ENCODE peak calls at places on chromosomes 6 and 20, in ten cellular contexts. B is effector CD4-positive, alpha-beta T cell; K is WTC11; E is dermis microvascular lymphatic vessel endothelial cell; C is Panc1; R is OCI-LY7; Q is T follicular helper cell; T is heart right ventricle; X is stimulated activated CD4-positive, alpha-beta T cell treated with anti-CD3 and anti-CD28 coated beads, Interleukin-12 subunit alpha, Interleukin-12 subunit beta, amount 100 ng/mL, for 4 hours; I is left ventricle myocardium inferior. U is an unnamed sample.
A peak's percentile ranks its signal among the peaks of the same experiment; 100 is the strongest.

GRCh38 chr20:61719691-61720347 is 345.9 kb downstream of the TAF4 start:
- DNase-seq in Q (no peak), C (no peak), E (no peak), B (peak; percentile 13), T (no peak), K (no peak), X (peak; percentile 12), R (no peak), I (no peak), U (no peak)

GRCh38 chr20:49583669-49584417 is 15.9 kb upstream of the PTGIS start:
- DNase-seq in E (no peak), Q (no peak), R (no peak), I (peak; percentile 85), C (peak; percentile 13), T (peak; percentile 73), X (no peak), K (no peak), B (no peak), U (peak; percentile 81)

GRCh38 chr20:19907326-19908056 is 109.7 kb upstream of the NAA20 start:
- DNase-seq in I (peak; percentile 67), E (no peak), C (no peak), X (no peak), R (no peak), K (no peak), T (peak; percentile 65), B (no peak), Q (no peak), U (no peak)

GRCh38 chr20:45097485-45098095 is 3.3 kb downstream of the KCNS1 start:
- DNase-seq in R (no peak), I (no peak), Q (no peak), T (no peak), X (peak; percentile 26), E (no peak), B (no peak), C (no peak), K (peak; percentile 50), U (no peak)

GRCh38 chr20:45154183-45154582 is 20.5 kb upstream of the PI3 start:
- DNase-seq in B (no peak), T (no peak), Q (no peak), X (no peak), I (no peak), C (no peak), E (no peak), R (peak; percentile 2), K (no peak), U (no peak)

GRCh38 chr6:1423578-1423977 is 34.2 kb downstream of the FOXF2 start:
- DNase-seq in T (no peak), C (no peak), B (no peak), Q (no peak), X (no peak), K (no peak), I (no peak), E (no peak), R (no peak), U (no peak)

GRCh38 chr6:57822896-57823358 is 505.5 kb downstream of the PRIM2 start:
- DNase-seq in B (no peak), Q (no peak), K (peak; percentile 81), C (no peak), X (no peak), R (no peak), T (no peak), I (no peak), E (no peak), U (no peak)

GRCh38 chr20:5973971-5974370 is 23.5 kb downstream of the MCM8 start:
- DNase-seq in K (no peak), X (no peak), Q (no peak), E (no peak), I (no peak), T (no peak), B (no peak), C (no peak), R (no peak), U (no peak)

GRCh38 chr6:52115891-52116604 is 28.6 kb upstream of the PKHD1 start:
- DNase-seq in E (no peak), R (no peak), T (no peak), C (no peak), X (no peak), I (no peak), B (no peak), K (no peak), Q (no peak), U (no peak)

U was measured in ureter.